ENCODE peak calls at places on chromosomes 12 and 14, in eight cellular contexts. One of them, this sample, is unnamed.

GRCh38 chr14:72978856-72979255 is 48.0 kb downstream of the ZFYVE1 start:
- DNase-seq in MCF 10A: no peak
- DNase-seq in MM.1S: no peak
- DNase-seq in pons: no peak
- DNase-seq in HEK293T: no peak
- DNase-seq in fibroblast of pulmonary artery: no peak
- DNase-seq in nephron progenitor cell: no peak
- DNase-seq in astrocyte of the hippocampus: no peak
- DNase-seq in this sample: no peak

GRCh38 chr12:106251636-106252035 is 3.8 kb upstream of the CKAP4 start:
- DNase-seq in MCF 10A: no peak
- DNase-seq in MM.1S: no peak
- DNase-seq in pons: no peak
- DNase-seq in HEK293T: peak
- DNase-seq in fibroblast of pulmonary artery: peak
- DNase-seq in nephron progenitor cell: peak
- DNase-seq in astrocyte of the hippocampus: no peak
- DNase-seq in this sample: no peak

GRCh38 chr12:27682534-27682933 is 13.7 kb upstream of the REP15 start:
- DNase-seq in MCF 10A: no peak
- DNase-seq in MM.1S: no peak
- DNase-seq in pons: no peak
- DNase-seq in HEK293T: no peak
- DNase-seq in fibroblast of pulmonary artery: peak
- DNase-seq in nephron progenitor cell: no peak
- DNase-seq in astrocyte of the hippocampus: peak
- DNase-seq in this sample: no peak

GRCh38 chr12:93704625-93705024 is 27.4 kb downstream of the CRADD start:
- DNase-seq in MCF 10A: no peak
- DNase-seq in MM.1S: no peak
- DNase-seq in pons: no peak
- DNase-seq in HEK293T: no peak
- DNase-seq in fibroblast of pulmonary artery: no peak
- DNase-seq in nephron progenitor cell: no peak
- DNase-seq in astrocyte of the hippocampus: no peak
- DNase-seq in this sample: no peak

GRCh38 chr12:68450947-68451260 is 118.7 kb upstream of the MDM1 start:
- DNase-seq in MCF 10A: no peak
- DNase-seq in MM.1S: no peak
- DNase-seq in pons: peak
- DNase-seq in HEK293T: no peak
- DNase-seq in fibroblast of pulmonary artery: no peak
- DNase-seq in nephron progenitor cell: no peak
- DNase-seq in astrocyte of the hippocampus: no peak
- DNase-seq in this sample: no peak

GRCh38 chr14:51139221-51139681 is 44.3 kb upstream of the TRIM9 start:
- DNase-seq in MCF 10A: peak
- DNase-seq in MM.1S: no peak
- DNase-seq in pons: no peak
- DNase-seq in HEK293T: no peak
- DNase-seq in fibroblast of pulmonary artery: peak
- DNase-seq in nephron progenitor cell: no peak
- DNase-seq in astrocyte of the hippocampus: no peak
- DNase-seq in this sample: no peak

GRCh38 chr12:57099062-57099714 is 10.3 kb downstream of the NAB2 start:
- DNase-seq in MCF 10A: no peak
- DNase-seq in MM.1S: no peak
- DNase-seq in pons: no peak
- DNase-seq in HEK293T: no peak
- DNase-seq in fibroblast of pulmonary artery: no peak
- DNase-seq in nephron progenitor cell: no peak
- DNase-seq in astrocyte of the hippocampus: no peak
- DNase-seq in this sample: no peak

GRCh38 chr12:40734283-40734682 is 42.0 kb downstream of the CNTN1 start:
- DNase-seq in MCF 10A: no peak
- DNase-seq in MM.1S: no peak
- DNase-seq in pons: no peak
- DNase-seq in HEK293T: peak
- DNase-seq in fibroblast of pulmonary artery: no peak
- DNase-seq in nephron progenitor cell: no peak
- DNase-seq in astrocyte of the hippocampus: no peak
- DNase-seq in this sample: no peak

GRCh38 chr12:92624236-92624635 is 78.6 kb upstream of the PLEKHG7 start:
- DNase-seq in MCF 10A: peak
- DNase-seq in MM.1S: no peak
- DNase-seq in pons: no peak
- DNase-seq in HEK293T: no peak
- DNase-seq in fibroblast of pulmonary artery: peak
- DNase-seq in nephron progenitor cell: no peak
- DNase-seq in astrocyte of the hippocampus: peak
- DNase-seq in this sample: no peak

GRCh38 chr12:88577537-88577936 is 2.7 kb downstream of the KITLG start:
- DNase-seq in MCF 10A: peak
- DNase-seq in MM.1S: no peak
- DNase-seq in pons: no peak
- DNase-seq in HEK293T: no peak
- DNase-seq in fibroblast of pulmonary artery: no peak
- DNase-seq in nephron progenitor cell: no peak
- DNase-seq in astrocyte of the hippocampus: peak
- DNase-seq in this sample: no peak

GRCh38 chr12:3496964-3497363 is 6.0 kb downstream of the PRMT8 start:
- DNase-seq in MCF 10A: peak
- DNase-seq in MM.1S: no peak
- DNase-seq in pons: no peak
- DNase-seq in HEK293T: peak
- DNase-seq in fibroblast of pulmonary artery: no peak
- DNase-seq in nephron progenitor cell: no peak
- DNase-seq in astrocyte of the hippocampus: no peak
- DNase-seq in this sample: peak

GRCh38 chr14:32818576-32818975 is 120.1 kb upstream of the NPAS3 start:
- DNase-seq in MCF 10A: no peak
- DNase-seq in MM.1S: no peak
- DNase-seq in pons: peak
- DNase-seq in HEK293T: no peak
- DNase-seq in fibroblast of pulmonary artery: no peak
- DNase-seq in nephron progenitor cell: no peak
- DNase-seq in astrocyte of the hippocampus: no peak
- DNase-seq in this sample: no peak

GRCh38 chr14:99522025-99522401 is 40.8 kb downstream of the CCNK start:
- DNase-seq in MCF 10A: no peak
- DNase-seq in MM.1S: no peak
- DNase-seq in pons: no peak
- DNase-seq in HEK293T: no peak
- DNase-seq in fibroblast of pulmonary artery: no peak
- DNase-seq in nephron progenitor cell: peak
- DNase-seq in astrocyte of the hippocampus: no peak
- DNase-seq in this sample: no peak

GRCh38 chr12:122523846-122524718 is 2.7 kb downstream of the RSRC2 start:
- DNase-seq in MCF 10A: no peak
- DNase-seq in MM.1S: no peak
- DNase-seq in pons: no peak
- DNase-seq in HEK293T: no peak
- DNase-seq in fibroblast of pulmonary artery: no peak
- DNase-seq in nephron progenitor cell: no peak
- DNase-seq in astrocyte of the hippocampus: no peak
- DNase-seq in this sample: no peak

GRCh38 chr12:31644536-31644935 is 15.0 kb upstream of the ETFBKMT start:
- DNase-seq in MCF 10A: peak
- DNase-seq in MM.1S: no peak
- DNase-seq in pons: no peak
- DNase-seq in HEK293T: no peak
- DNase-seq in fibroblast of pulmonary artery: no peak
- DNase-seq in nephron progenitor cell: no peak
- DNase-seq in astrocyte of the hippocampus: no peak
- DNase-seq in this sample: no peak

GRCh38 chr14:59439256-59440015 is 25.7 kb downstream of the GPR135 start:
- DNase-seq in MCF 10A: peak
- DNase-seq in MM.1S: no peak
- DNase-seq in pons: no peak
- DNase-seq in HEK293T: no peak
- DNase-seq in fibroblast of pulmonary artery: peak
- DNase-seq in nephron progenitor cell: no peak
- DNase-seq in astrocyte of the hippocampus: no peak
- DNase-seq in this sample: no peak

GRCh38 chr12:111767362-111768158 is 827 bp downstream of the ALDH2 start:
- DNase-seq in MCF 10A: no peak
- DNase-seq in MM.1S: no peak
- DNase-seq in pons: no peak
- DNase-seq in HEK293T: peak
- DNase-seq in fibroblast of pulmonary artery: no peak
- DNase-seq in nephron progenitor cell: peak
- DNase-seq in astrocyte of the hippocampus: peak
- DNase-seq in this sample: no peak

GRCh38 chr14:104972301-104973211 is 5.6 kb downstream of the AHNAK2 start:
- DNase-seq in MCF 10A: peak
- DNase-seq in MM.1S: no peak
- DNase-seq in pons: no peak
- DNase-seq in HEK293T: no peak
- DNase-seq in fibroblast of pulmonary artery: no peak
- DNase-seq in nephron progenitor cell: no peak
- DNase-seq in astrocyte of the hippocampus: peak
- DNase-seq in this sample: no peak

GRCh38 chr14:38209572-38210159 is 2.0 kb downstream of the SSTR1 start:
- DNase-seq in MCF 10A: no peak
- DNase-seq in MM.1S: no peak
- DNase-seq in pons: no peak
- DNase-seq in HEK293T: no peak
- DNase-seq in fibroblast of pulmonary artery: peak
- DNase-seq in nephron progenitor cell: no peak
- DNase-seq in astrocyte of the hippocampus: peak
- DNase-seq in this sample: no peak

GRCh38 chr12:116159175-116159574 is 118.3 kb downstream of the MED13L start:
- DNase-seq in MCF 10A: peak
- DNase-seq in MM.1S: no peak
- DNase-seq in pons: peak
- DNase-seq in HEK293T: no peak
- DNase-seq in fibroblast of pulmonary artery: peak
- DNase-seq in nephron progenitor cell: no peak
- DNase-seq in astrocyte of the hippocampus: peak
- DNase-seq in this sample: no peak

This sample was measured in NAMALWA.